ENCODE peak calls at places on chromosomes 11 and 22, in seven cellular contexts. B is activated CD4-positive, alpha-beta T cell treated with anti-CD3 and anti-CD28 coated beads, Interleukin-2, amount 50 U/mL, for 24 hours; X is T1000; J is AG08395; Y is lower leg skin; I is dorsolateral prefrontal cortex; W is WTC11. F is an unnamed sample.

GRCh38 chr11:122024278-122024677 is 91.7 kb downstream of the BLID start:
- DNase-seq in B (no peak), X (no peak), J (no peak), Y (no peak), I (no peak), W (no peak), F (no peak)

GRCh38 chr22:37636186-37636948 is 3.1 kb upstream of the SH3BP1 start:
- DNase-seq in B (no peak), X (no peak), J (peak; percentile 25), Y (no peak), I (no peak), W (no peak), F (no peak)

GRCh38 chr11:130313383-130314183 is 1.1 kb downstream of the ZBTB44 start:
- DNase-seq in B (no peak), X (no peak), J (no peak), Y (no peak), I (no peak), W (no peak), F (no peak)

GRCh38 chr22:17665884-17666283 is 27.3 kb downstream of the BCL2L13 start:
- DNase-seq in B (no peak), X (no peak), J (no peak), Y (no peak), I (no peak), W (no peak), F (no peak)

GRCh38 chr11:3044915-3045314 is 12.3 kb downstream of the CARS1 start:
- DNase-seq in B (no peak), X (no peak), J (no peak), Y (no peak), I (no peak), W (no peak), F (no peak)

GRCh38 chr11:8360086-8360828 is 96.6 kb upstream of the LMO1 start:
- DNase-seq in B (no peak), X (no peak), J (no peak), Y (no peak), I (no peak), W (no peak), F (no peak)

GRCh38 chr11:84800755-84801346 is 826.3 kb downstream of the DLG2 start:
- DNase-seq in B (no peak), X (no peak), J (peak; percentile 60), Y (no peak), I (no peak), W (no peak), F (no peak)

GRCh38 chr11:9823887-9824385 is 160.1 kb downstream of the SWAP70 start:
- DNase-seq in B (no peak), X (no peak), J (no peak), Y (no peak), I (no peak), W (no peak), F (no peak)

GRCh38 chr11:34311126-34311525 is 46.7 kb downstream of the ABTB2 start:
- DNase-seq in B (no peak), X (no peak), J (no peak), Y (no peak), I (no peak), W (no peak), F (no peak)

GRCh38 chr22:19121631-19122142 is 525 bp downstream of the DGCR2 start:
- DNase-seq in B (no peak), X (no peak), J (peak; percentile 41), Y (peak; percentile 32), I (no peak), W (peak; percentile 49), F (peak; percentile 10)

GRCh38 chr11:72352859-72353551 is 81.3 kb downstream of the CLPB start:
- DNase-seq in B (peak; percentile 7), X (no peak), J (peak; percentile 82), Y (no peak), I (peak; percentile 68), W (peak; percentile 47), F (no peak)

GRCh38 chr11:33869511-33870422 is 22.1 kb downstream of the LMO2 start:
- DNase-seq in B (no peak), X (no peak), J (peak; percentile 28), Y (no peak), I (no peak), W (peak; percentile 43), F (peak; percentile 53)

GRCh38 chr22:20758688-20759087 is 15.2 kb upstream of the SERPIND1 start:
- DNase-seq in B (no peak), X (no peak), J (no peak), Y (no peak), I (no peak), W (peak; percentile 30), F (no peak)

GRCh38 chr11:117881217-117881616 is 4.8 kb upstream of the FXYD6 start:
- DNase-seq in B (no peak), X (no peak), J (no peak), Y (no peak), I (no peak), W (no peak), F (no peak)

GRCh38 chr11:118911113-118911879 is 14.4 kb downstream of the BCL9L start:
- DNase-seq in B (no peak), X (no peak), J (no peak), Y (no peak), I (no peak), W (no peak), F (peak; percentile 66)

GRCh38 chr22:43317252-43317651 is 25.9 kb downstream of the SCUBE1 start:
- DNase-seq in B (no peak), X (no peak), J (no peak), Y (no peak), I (no peak), W (no peak), F (no peak)

GRCh38 chr11:85414175-85414574 is 213.0 kb downstream of the DLG2 start:
- DNase-seq in B (no peak), X (no peak), J (no peak), Y (no peak), I (no peak), W (no peak), F (no peak)

GRCh38 chr11:74592063-74592440 is 330 bp upstream of the POLD3 start:
- DNase-seq in B (no peak), X (no peak), J (peak; percentile 4), Y (no peak), I (no peak), W (no peak), F (no peak)

GRCh38 chr11:108497317-108498045 is 703 bp downstream of the POGLUT3 start:
- DNase-seq in B (peak; percentile 62), X (peak; percentile 43), J (peak; percentile 96), Y (peak; percentile 91), I (peak; percentile 85), W (peak; percentile 74), F (peak; percentile 97)